ENCODE peak calls at places on chromosomes 1 and 21, in four cellular contexts. One of them, this sample, is unnamed.
A peak's percentile ranks its signal among the peaks of the same experiment; 100 is the strongest.

GRCh38 chr1:199102239-199102638 is 463.4 kb downstream of the PTPRC start:
- DNase-seq in NCI-H748 treated with DMSO at 0.1 percent for 48 hours: no peak
- DNase-seq in anterior cingulate cortex: no peak
- DNase-seq in endothelial cell: no peak
- DNase-seq in this sample: peak; percentile 78

GRCh38 chr1:202416641-202417040 is 68.1 kb downstream of the PPP1R12B start:
- DNase-seq in NCI-H748 treated with DMSO at 0.1 percent for 48 hours: no peak
- DNase-seq in anterior cingulate cortex: no peak
- DNase-seq in endothelial cell: no peak
- DNase-seq in this sample: no peak

GRCh38 chr1:27130798-27131197 is 24.1 kb downstream of the SLC9A1 start:
- DNase-seq in NCI-H748 treated with DMSO at 0.1 percent for 48 hours: no peak
- DNase-seq in anterior cingulate cortex: no peak
- DNase-seq in endothelial cell: no peak
- DNase-seq in this sample: no peak

GRCh38 chr1:32464191-32464715 is 619 bp upstream of the ZBTB8B start:
- DNase-seq in NCI-H748 treated with DMSO at 0.1 percent for 48 hours: peak; percentile 22
- DNase-seq in anterior cingulate cortex: no peak
- DNase-seq in endothelial cell: peak; percentile 7
- DNase-seq in this sample: no peak

GRCh38 chr1:215200121-215200520 is 117.6 kb downstream of the KCNK2 start:
- DNase-seq in NCI-H748 treated with DMSO at 0.1 percent for 48 hours: no peak
- DNase-seq in anterior cingulate cortex: no peak
- DNase-seq in endothelial cell: no peak
- DNase-seq in this sample: no peak

GRCh38 chr1:100364731-100365130 is 12.4 kb downstream of the CDC14A start:
- DNase-seq in NCI-H748 treated with DMSO at 0.1 percent for 48 hours: no peak
- DNase-seq in anterior cingulate cortex: no peak
- DNase-seq in endothelial cell: no peak
- DNase-seq in this sample: peak; percentile 65

GRCh38 chr1:37176269-37176668 is 142.0 kb upstream of the GRIK3 start:
- DNase-seq in NCI-H748 treated with DMSO at 0.1 percent for 48 hours: no peak
- DNase-seq in anterior cingulate cortex: no peak
- DNase-seq in endothelial cell: no peak
- DNase-seq in this sample: no peak

GRCh38 chr1:26972390-26972789 is 12.1 kb upstream of the KDF1 start:
- DNase-seq in NCI-H748 treated with DMSO at 0.1 percent for 48 hours: no peak
- DNase-seq in anterior cingulate cortex: no peak
- DNase-seq in endothelial cell: no peak
- DNase-seq in this sample: no peak

GRCh38 chr1:12173631-12174121 is 6.9 kb downstream of the TNFRSF1B start:
- DNase-seq in NCI-H748 treated with DMSO at 0.1 percent for 48 hours: no peak
- DNase-seq in anterior cingulate cortex: no peak
- DNase-seq in endothelial cell: no peak
- DNase-seq in this sample: no peak

GRCh38 chr1:236027096-236027495 is 37.8 kb downstream of the NID1 start:
- DNase-seq in NCI-H748 treated with DMSO at 0.1 percent for 48 hours: no peak
- DNase-seq in anterior cingulate cortex: no peak
- DNase-seq in endothelial cell: no peak
- DNase-seq in this sample: no peak

GRCh38 chr1:180522204-180522497 is 19.8 kb upstream of the ACBD6 start:
- DNase-seq in NCI-H748 treated with DMSO at 0.1 percent for 48 hours: no peak
- DNase-seq in anterior cingulate cortex: no peak
- DNase-seq in endothelial cell: no peak
- DNase-seq in this sample: no peak

GRCh38 chr1:6171546-6172124 is 8.5 kb downstream of the CHD5 start:
- DNase-seq in NCI-H748 treated with DMSO at 0.1 percent for 48 hours: no peak
- DNase-seq in anterior cingulate cortex: no peak
- DNase-seq in endothelial cell: peak; percentile 60
- DNase-seq in this sample: no peak

GRCh38 chr21:16535100-16535418 is 805.3 kb downstream of the USP25 start:
- DNase-seq in NCI-H748 treated with DMSO at 0.1 percent for 48 hours: no peak
- DNase-seq in anterior cingulate cortex: peak; percentile 37
- DNase-seq in endothelial cell: no peak
- DNase-seq in this sample: no peak

GRCh38 chr1:62621907-62622306 is 24.6 kb downstream of the ANGPTL3 start:
- DNase-seq in NCI-H748 treated with DMSO at 0.1 percent for 48 hours: no peak
- DNase-seq in anterior cingulate cortex: no peak
- DNase-seq in endothelial cell: no peak
- DNase-seq in this sample: no peak

GRCh38 chr1:5947071-5947821 is 45.0 kb downstream of the NPHP4 start:
- DNase-seq in NCI-H748 treated with DMSO at 0.1 percent for 48 hours: no peak
- DNase-seq in anterior cingulate cortex: no peak
- DNase-seq in endothelial cell: no peak
- DNase-seq in this sample: no peak

GRCh38 chr1:227454686-227455085 is 108.7 kb upstream of the ZNF678 start:
- DNase-seq in NCI-H748 treated with DMSO at 0.1 percent for 48 hours: no peak
- DNase-seq in anterior cingulate cortex: no peak
- DNase-seq in endothelial cell: no peak
- DNase-seq in this sample: no peak

GRCh38 chr1:60564196-60564595 is 490.6 kb upstream of the C1orf87 start:
- DNase-seq in NCI-H748 treated with DMSO at 0.1 percent for 48 hours: no peak
- DNase-seq in anterior cingulate cortex: no peak
- DNase-seq in endothelial cell: no peak
- DNase-seq in this sample: no peak

GRCh38 chr21:16563111-16563510 is 833.3 kb downstream of the USP25 start:
- DNase-seq in NCI-H748 treated with DMSO at 0.1 percent for 48 hours: no peak
- DNase-seq in anterior cingulate cortex: no peak
- DNase-seq in endothelial cell: no peak
- DNase-seq in this sample: no peak

GRCh38 chr1:53619811-53620619 is 118.9 kb downstream of the GLIS1 start:
- DNase-seq in NCI-H748 treated with DMSO at 0.1 percent for 48 hours: no peak
- DNase-seq in anterior cingulate cortex: peak; percentile 13
- DNase-seq in endothelial cell: no peak
- DNase-seq in this sample: no peak

GRCh38 chr1:10280442-10281350 is 70.3 kb downstream of the KIF1B start:
- DNase-seq in NCI-H748 treated with DMSO at 0.1 percent for 48 hours: no peak
- DNase-seq in anterior cingulate cortex: no peak
- DNase-seq in endothelial cell: no peak
- DNase-seq in this sample: no peak

GRCh38 chr1:175036476-175036875 is 13.3 kb upstream of the MRPS14 start:
- DNase-seq in NCI-H748 treated with DMSO at 0.1 percent for 48 hours: no peak
- DNase-seq in anterior cingulate cortex: no peak
- DNase-seq in endothelial cell: no peak
- DNase-seq in this sample: no peak

GRCh38 chr1:207745839-207746767 is 5.8 kb upstream of the CD46 start:
- DNase-seq in NCI-H748 treated with DMSO at 0.1 percent for 48 hours: no peak
- DNase-seq in anterior cingulate cortex: no peak
- DNase-seq in endothelial cell: no peak
- DNase-seq in this sample: peak; percentile 51